ENCODE peak calls at places on chromosomes 13 and 19, in eight cellular contexts. One of them, this sample, is unnamed.

GRCh38 chr13:33228645-33229445 is 56.7 kb downstream of the STARD13 start:
- DNase-seq in iris pigment epithelial cell: peak
- DNase-seq in amniotic stem cell: no peak
- DNase-seq in HepG2: peak
- DNase-seq in activated CD4-positive, alpha-beta T cell treated with anti-CD3 and anti-CD28 coated beads for 48 hours: no peak
- DNase-seq in A549: peak
- DNase-seq in T1000: no peak
- DNase-seq in T-cell: no peak
- DNase-seq in this sample: peak

GRCh38 chr19:11243798-11244169 is 4.4 kb downstream of the ANGPTL8 start:
- DNase-seq in HepG2: no peak
- DNase-seq in activated CD4-positive, alpha-beta T cell treated with anti-CD3 and anti-CD28 coated beads for 48 hours: no peak
- DNase-seq in iris pigment epithelial cell: no peak
- DNase-seq in T1000: no peak
- DNase-seq in T-cell: no peak
- DNase-seq in A549: no peak
- DNase-seq in amniotic stem cell: no peak
- DNase-seq in this sample: no peak

GRCh38 chr13:28582225-28582891 is 76.6 kb upstream of the POMP start:
- DNase-seq in activated CD4-positive, alpha-beta T cell treated with anti-CD3 and anti-CD28 coated beads for 48 hours: peak
- DNase-seq in A549: no peak
- DNase-seq in T1000: no peak
- DNase-seq in amniotic stem cell: no peak
- DNase-seq in HepG2: no peak
- DNase-seq in iris pigment epithelial cell: peak
- DNase-seq in T-cell: no peak
- DNase-seq in this sample: no peak

GRCh38 chr19:40175820-40176219 is 15.4 kb upstream of the MAP3K10 start:
- DNase-seq in amniotic stem cell: no peak
- DNase-seq in A549: no peak
- DNase-seq in T1000: no peak
- DNase-seq in T-cell: no peak
- DNase-seq in iris pigment epithelial cell: no peak
- DNase-seq in activated CD4-positive, alpha-beta T cell treated with anti-CD3 and anti-CD28 coated beads for 48 hours: no peak
- DNase-seq in HepG2: no peak
- DNase-seq in this sample: no peak

GRCh38 chr19:3852614-3853254 is 16.1 kb downstream of the ZFR2 start:
- DNase-seq in activated CD4-positive, alpha-beta T cell treated with anti-CD3 and anti-CD28 coated beads for 48 hours: peak
- DNase-seq in T-cell: peak
- DNase-seq in iris pigment epithelial cell: peak
- DNase-seq in T1000: peak
- DNase-seq in amniotic stem cell: peak
- DNase-seq in HepG2: peak
- DNase-seq in A549: peak
- DNase-seq in this sample: no peak

GRCh38 chr13:38898481-38898880 is 92.2 kb downstream of the STOML3 start:
- DNase-seq in activated CD4-positive, alpha-beta T cell treated with anti-CD3 and anti-CD28 coated beads for 48 hours: no peak
- DNase-seq in iris pigment epithelial cell: no peak
- DNase-seq in HepG2: no peak
- DNase-seq in A549: no peak
- DNase-seq in T-cell: no peak
- DNase-seq in amniotic stem cell: no peak
- DNase-seq in T1000: no peak
- DNase-seq in this sample: no peak

GRCh38 chr19:1863308-1863637 is at the start of gene KLF16:
- DNase-seq in A549: no peak
- DNase-seq in amniotic stem cell: no peak
- DNase-seq in T-cell: no peak
- DNase-seq in iris pigment epithelial cell: no peak
- DNase-seq in HepG2: no peak
- DNase-seq in activated CD4-positive, alpha-beta T cell treated with anti-CD3 and anti-CD28 coated beads for 48 hours: no peak
- DNase-seq in T1000: no peak
- DNase-seq in this sample: no peak

GRCh38 chr13:112943309-112944125 is 25.5 kb upstream of the MCF2L start:
- DNase-seq in iris pigment epithelial cell: peak
- DNase-seq in activated CD4-positive, alpha-beta T cell treated with anti-CD3 and anti-CD28 coated beads for 48 hours: peak
- DNase-seq in HepG2: no peak
- DNase-seq in T-cell: no peak
- DNase-seq in amniotic stem cell: no peak
- DNase-seq in A549: peak
- DNase-seq in T1000: peak
- DNase-seq in this sample: no peak

GRCh38 chr19:37706052-37706605 is 13.4 kb downstream of the ZNF607 start:
- DNase-seq in amniotic stem cell: no peak
- DNase-seq in T1000: no peak
- DNase-seq in activated CD4-positive, alpha-beta T cell treated with anti-CD3 and anti-CD28 coated beads for 48 hours: no peak
- DNase-seq in iris pigment epithelial cell: no peak
- DNase-seq in HepG2: no peak
- DNase-seq in T-cell: no peak
- DNase-seq in A549: no peak
- DNase-seq in this sample: no peak

GRCh38 chr19:5926641-5927438 is 12.8 kb downstream of the CAPS start:
- DNase-seq in amniotic stem cell: no peak
- DNase-seq in activated CD4-positive, alpha-beta T cell treated with anti-CD3 and anti-CD28 coated beads for 48 hours: no peak
- DNase-seq in T-cell: no peak
- DNase-seq in A549: no peak
- DNase-seq in T1000: peak
- DNase-seq in HepG2: no peak
- DNase-seq in iris pigment epithelial cell: peak
- DNase-seq in this sample: no peak

GRCh38 chr13:63206431-63206830 is 1790.8 kb upstream of the PCDH20 start:
- DNase-seq in iris pigment epithelial cell: peak
- DNase-seq in T-cell: no peak
- DNase-seq in HepG2: no peak
- DNase-seq in activated CD4-positive, alpha-beta T cell treated with anti-CD3 and anti-CD28 coated beads for 48 hours: no peak
- DNase-seq in A549: no peak
- DNase-seq in amniotic stem cell: no peak
- DNase-seq in T1000: no peak
- DNase-seq in this sample: no peak

GRCh38 chr13:111404746-111405145 is 84.3 kb downstream of the TEX29 start:
- DNase-seq in iris pigment epithelial cell: no peak
- DNase-seq in T1000: no peak
- DNase-seq in T-cell: no peak
- DNase-seq in HepG2: no peak
- DNase-seq in activated CD4-positive, alpha-beta T cell treated with anti-CD3 and anti-CD28 coated beads for 48 hours: no peak
- DNase-seq in amniotic stem cell: no peak
- DNase-seq in A549: no peak
- DNase-seq in this sample: no peak

GRCh38 chr13:113973218-113974164 is at the start of gene C13orf46:
- DNase-seq in T1000: no peak
- DNase-seq in A549: no peak
- DNase-seq in HepG2: peak
- DNase-seq in amniotic stem cell: no peak
- DNase-seq in T-cell: no peak
- DNase-seq in activated CD4-positive, alpha-beta T cell treated with anti-CD3 and anti-CD28 coated beads for 48 hours: no peak
- DNase-seq in iris pigment epithelial cell: no peak
- DNase-seq in this sample: no peak

GRCh38 chr13:30196025-30196424 is 111.3 kb downstream of the KATNAL1 start:
- DNase-seq in activated CD4-positive, alpha-beta T cell treated with anti-CD3 and anti-CD28 coated beads for 48 hours: no peak
- DNase-seq in A549: no peak
- DNase-seq in T1000: no peak
- DNase-seq in iris pigment epithelial cell: peak
- DNase-seq in HepG2: no peak
- DNase-seq in T-cell: no peak
- DNase-seq in amniotic stem cell: no peak
- DNase-seq in this sample: no peak

GRCh38 chr13:29749401-29750177 is 100.8 kb downstream of the UBL3 start:
- DNase-seq in A549: no peak
- DNase-seq in amniotic stem cell: no peak
- DNase-seq in T-cell: no peak
- DNase-seq in T1000: no peak
- DNase-seq in activated CD4-positive, alpha-beta T cell treated with anti-CD3 and anti-CD28 coated beads for 48 hours: no peak
- DNase-seq in HepG2: no peak
- DNase-seq in iris pigment epithelial cell: peak
- DNase-seq in this sample: no peak

GRCh38 chr13:97810152-97810551 is 143.3 kb upstream of the IPO5 start:
- DNase-seq in iris pigment epithelial cell: peak
- DNase-seq in amniotic stem cell: peak
- DNase-seq in activated CD4-positive, alpha-beta T cell treated with anti-CD3 and anti-CD28 coated beads for 48 hours: no peak
- DNase-seq in T-cell: no peak
- DNase-seq in A549: no peak
- DNase-seq in HepG2: peak
- DNase-seq in T1000: no peak
- DNase-seq in this sample: no peak

GRCh38 chr19:55642153-55643002 is 1.1 kb upstream of the ZNF581 start:
- DNase-seq in activated CD4-positive, alpha-beta T cell treated with anti-CD3 and anti-CD28 coated beads for 48 hours: peak
- DNase-seq in HepG2: no peak
- DNase-seq in amniotic stem cell: no peak
- DNase-seq in A549: no peak
- DNase-seq in T-cell: peak
- DNase-seq in iris pigment epithelial cell: peak
- DNase-seq in T1000: no peak
- DNase-seq in this sample: no peak

GRCh38 chr13:27810009-27810408 is 17.7 kb downstream of the GSX1 start:
- DNase-seq in A549: no peak
- DNase-seq in activated CD4-positive, alpha-beta T cell treated with anti-CD3 and anti-CD28 coated beads for 48 hours: no peak
- DNase-seq in T1000: no peak
- DNase-seq in iris pigment epithelial cell: no peak
- DNase-seq in HepG2: no peak
- DNase-seq in amniotic stem cell: no peak
- DNase-seq in T-cell: no peak
- DNase-seq in this sample: no peak

GRCh38 chr13:33205804-33206221 is 79.7 kb downstream of the STARD13 start:
- DNase-seq in T-cell: no peak
- DNase-seq in HepG2: no peak
- DNase-seq in iris pigment epithelial cell: peak
- DNase-seq in A549: no peak
- DNase-seq in amniotic stem cell: no peak
- DNase-seq in activated CD4-positive, alpha-beta T cell treated with anti-CD3 and anti-CD28 coated beads for 48 hours: no peak
- DNase-seq in T1000: no peak
- DNase-seq in this sample: no peak

GRCh38 chr19:795691-796581 is 1.3 kb upstream of the PTBP1 start:
- DNase-seq in T-cell: no peak
- DNase-seq in iris pigment epithelial cell: no peak
- DNase-seq in activated CD4-positive, alpha-beta T cell treated with anti-CD3 and anti-CD28 coated beads for 48 hours: no peak
- DNase-seq in HepG2: no peak
- DNase-seq in T1000: no peak
- DNase-seq in amniotic stem cell: no peak
- DNase-seq in A549: no peak
- DNase-seq in this sample: no peak

GRCh38 chr19:10105241-10106099 is 692 bp upstream of the PPAN start:
- DNase-seq in iris pigment epithelial cell: no peak
- DNase-seq in activated CD4-positive, alpha-beta T cell treated with anti-CD3 and anti-CD28 coated beads for 48 hours: peak
- DNase-seq in HepG2: no peak
- DNase-seq in amniotic stem cell: no peak
- DNase-seq in A549: no peak
- DNase-seq in T1000: no peak
- DNase-seq in T-cell: no peak
- DNase-seq in this sample: peak

GRCh38 chr19:57807541-57807940 is 7.2 kb downstream of the ZNF552 start:
- DNase-seq in HepG2: no peak
- DNase-seq in iris pigment epithelial cell: peak
- DNase-seq in A549: no peak
- DNase-seq in T-cell: no peak
- DNase-seq in activated CD4-positive, alpha-beta T cell treated with anti-CD3 and anti-CD28 coated beads for 48 hours: no peak
- DNase-seq in T1000: no peak
- DNase-seq in amniotic stem cell: no peak
- DNase-seq in this sample: no peak

GRCh38 chr19:3478409-3479176 is 1.7 kb downstream of the SMIM24 start:
- DNase-seq in T1000: no peak
- DNase-seq in amniotic stem cell: no peak
- DNase-seq in HepG2: no peak
- DNase-seq in T-cell: no peak
- DNase-seq in iris pigment epithelial cell: no peak
- DNase-seq in activated CD4-positive, alpha-beta T cell treated with anti-CD3 and anti-CD28 coated beads for 48 hours: no peak
- DNase-seq in A549: no peak
- DNase-seq in this sample: peak

GRCh38 chr19:33226550-33227241 is 1.0 kb upstream of the SLC7A10 start:
- DNase-seq in HepG2: no peak
- DNase-seq in activated CD4-positive, alpha-beta T cell treated with anti-CD3 and anti-CD28 coated beads for 48 hours: peak
- DNase-seq in A549: peak
- DNase-seq in T-cell: no peak
- DNase-seq in iris pigment epithelial cell: peak
- DNase-seq in amniotic stem cell: no peak
- DNase-seq in T1000: no peak
- DNase-seq in this sample: no peak

GRCh38 chr19:35248310-35249145 is at the start of gene LSR:
- DNase-seq in A549: peak
- DNase-seq in T1000: no peak
- DNase-seq in iris pigment epithelial cell: no peak
- DNase-seq in T-cell: peak
- DNase-seq in activated CD4-positive, alpha-beta T cell treated with anti-CD3 and anti-CD28 coated beads for 48 hours: peak
- DNase-seq in HepG2: peak
- DNase-seq in amniotic stem cell: no peak
- DNase-seq in this sample: no peak